ENCODE peak calls at places on chromosomes 16 and 17, in nine cellular contexts. M is NCI-H1694; X is activated CD4-positive, CD25-positive, alpha-beta regulatory T cell; E is thoracic aorta; N is kidney; W is KBM-7; G is Daoy; H is NCI-H2081; T is sigmoid colon. A is an unnamed sample.

GRCh38 chr16:70745536-70746025 is 55.4 kb downstream of the VAC14 start:
- DNase-seq in G (no peak), X (no peak), T (no peak), N (no peak), H (no peak), M (no peak), E (no peak), W (no peak), A (no peak)

GRCh38 chr17:22265807-22266206 is 573.5 kb downstream of the KCNJ18 start:
- DNase-seq in X (no peak), G (no peak), W (no peak), H (no peak), M (no peak), E (no peak), N (no peak), T (no peak), A (no peak)

GRCh38 chr17:6712058-6712853 is 913 bp downstream of the SLC13A5 start:
- DNase-seq in E (no peak), X (no peak), W (peak; percentile 7), T (no peak), N (no peak), H (no peak), M (no peak), G (peak; percentile 38), A (no peak)

GRCh38 chr17:46977348-46977747 is 1.7 kb downstream of the RPRML start:
- DNase-seq in N (peak; percentile 39), G (peak; percentile 84), H (peak; percentile 44), T (no peak), W (peak; percentile 28), E (no peak), M (peak; percentile 85), X (no peak), A (no peak)

GRCh38 chr17:79500738-79501533 is 109.9 kb downstream of the RBFOX3 start:
- DNase-seq in M (no peak), E (no peak), H (no peak), N (no peak), W (no peak), G (peak; percentile 24), X (no peak), T (no peak), A (no peak)

GRCh38 chr16:55502801-55503366 is 6.0 kb upstream of the LPCAT2 start:
- DNase-seq in N (peak; percentile 96), W (peak; percentile 55), G (peak; percentile 79), X (no peak), H (peak; percentile 37), E (no peak), M (peak; percentile 66), T (peak; percentile 95), A (peak; percentile 16)

GRCh38 chr17:16269658-16270057 is 52.6 kb downstream of the PIGL start:
- DNase-seq in G (no peak), E (no peak), T (no peak), N (no peak), H (no peak), M (no peak), W (no peak), X (no peak), A (peak; percentile 78)

GRCh38 chr16:85557976-85558589 is 55.0 kb upstream of the GSE1 start:
- DNase-seq in N (no peak), W (no peak), H (peak; percentile 80), T (no peak), G (no peak), M (no peak), E (no peak), X (no peak), A (no peak)